ENCODE peak calls at places on chromosomes 5 and 9, in four cellular contexts. X, I, B and U are unnamed samples.

GRCh38 chr5:159451197-159452052 is 121.1 kb upstream of the IL12B start:
- DNase-seq in B (no peak), X (peak; percentile 75), I (peak; percentile 61), U (peak; percentile 76)

GRCh38 chr9:134968823-134969090 is 51.0 kb upstream of the FCN1 start:
- DNase-seq in I (no peak), X (no peak), B (no peak), U (no peak)

GRCh38 chr9:21119093-21119770 is 22.4 kb downstream of the IFNW1 start:
- DNase-seq in I (no peak), X (no peak), B (no peak), U (no peak)

GRCh38 chr9:2235623-2236022 is 220.5 kb downstream of the SMARCA2 start:
- DNase-seq in B (no peak), X (no peak), I (no peak), U (no peak)

GRCh38 chr5:171623551-171624097 is 162.0 kb upstream of the SMIM23 start:
- DNase-seq in X (no peak), I (no peak), B (peak; percentile 81), U (peak; percentile 48)

GRCh38 chr5:175520321-175520720 is 42.0 kb downstream of the SFXN1 start:
- DNase-seq in X (no peak), I (no peak), B (no peak), U (no peak)

GRCh38 chr5:141559481-141559880 is 59.3 kb downstream of the DIAPH1 start:
- DNase-seq in B (no peak), X (no peak), I (no peak), U (no peak)

GRCh38 chr5:126837907-126838539 is 61.1 kb downstream of the LMNB1 start:
- DNase-seq in X (no peak), I (no peak), B (no peak), U (no peak)

GRCh38 chr5:56827043-56827442 is 11.7 kb downstream of the MAP3K1 start:
- DNase-seq in I (no peak), B (no peak), X (peak; percentile 16), U (no peak)

GRCh38 chr5:158154226-158155005 is 295.5 kb upstream of the CLINT1 start:
- DNase-seq in B (no peak), X (peak; percentile 12), I (no peak), U (peak; percentile 80)

GRCh38 chr5:59799668-59800374 is 93.7 kb downstream of the PDE4D start:
- DNase-seq in X (peak; percentile 68), I (no peak), B (no peak), U (no peak)

GRCh38 chr5:33939863-33940262 is 3.7 kb downstream of the RXFP3 start:
- DNase-seq in I (no peak), X (no peak), B (no peak), U (no peak)

GRCh38 chr5:173302546-173303155 is 25.6 kb downstream of the STC2 start:
- DNase-seq in B (no peak), X (peak; percentile 39), I (no peak), U (no peak)

GRCh38 chr9:130073373-130073772 is 19.7 kb downstream of the GPR107 start:
- DNase-seq in B (no peak), I (no peak), X (no peak), U (no peak)

GRCh38 chr5:15073453-15073852 is 201.9 kb upstream of the ANKH start:
- DNase-seq in I (no peak), B (no peak), X (no peak), U (no peak)

GRCh38 chr5:15069407-15069905 is 197.9 kb upstream of the ANKH start:
- DNase-seq in B (no peak), I (no peak), X (no peak), U (no peak)

DNA sequence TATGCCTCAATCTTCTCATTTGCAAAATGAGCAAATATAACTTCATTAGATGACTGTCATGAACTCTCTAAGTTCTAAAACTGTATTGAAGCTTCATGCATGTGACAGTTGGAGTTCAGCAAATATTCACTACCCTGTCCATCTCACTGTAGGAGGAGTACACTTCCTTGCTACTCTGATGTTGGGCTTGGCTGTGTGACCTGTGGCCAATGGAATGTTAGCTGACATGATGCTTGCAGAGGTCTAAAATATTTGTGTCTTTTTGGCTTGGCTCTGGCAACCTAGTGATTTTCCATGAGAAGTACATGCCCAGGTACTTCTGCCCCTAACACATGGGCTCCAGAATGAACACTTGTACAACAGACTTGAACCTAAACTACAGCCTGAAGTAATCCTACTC is 203.1 kb upstream of the ANKH start:
- DNase-seq in I (no peak), X (no peak), B (no peak), U (no peak)
- H3K4me3 ChIP-seq in I (no peak overlapping the region), X (no peak overlapping the region), B (no peak overlapping the region), U (no peak overlapping the region)

DNA sequence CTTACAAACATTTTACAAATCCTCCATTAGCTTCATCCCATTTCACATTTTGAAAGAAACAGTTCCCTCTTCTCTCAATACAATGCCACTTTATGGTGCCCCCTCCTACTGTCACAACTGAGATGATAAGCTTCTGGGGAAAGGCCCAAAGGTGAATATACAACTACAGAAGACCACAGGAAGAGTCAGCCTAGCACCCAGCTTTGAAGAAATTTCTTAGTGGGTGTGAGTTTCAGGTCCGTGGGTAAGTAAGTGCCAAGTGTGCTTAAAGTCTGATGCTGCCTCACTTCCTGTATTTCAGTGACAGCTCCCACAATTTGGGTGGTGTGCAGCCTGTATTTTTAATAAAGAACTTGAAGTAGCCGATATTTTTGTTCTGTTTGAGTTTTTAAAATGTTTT is 68.1 kb downstream of the ARHGEF28 start:
- DNase-seq in B (no peak), X (no peak), I (no peak), U (no peak)
- TF ChIP-seq EP300 in B (no peak), X (no peak), I (no peak), U (no peak)

GRCh38 chr9:72315089-72315509 is 49.9 kb downstream of the ZFAND5 start:
- DNase-seq in B (no peak), X (peak; percentile 78), I (peak; percentile 80), U (peak; percentile 88)
- H3K4me3 ChIP-seq in B (no peak overlapping the region), X (peak overlapping the region; percentile 22), I (no peak overlapping the region), U (peak overlapping the region; percentile 8)

GRCh38 chr5:179585903-179586511 is 35.7 kb downstream of the RUFY1 start:
- DNase-seq in B (no peak), X (no peak), I (no peak), U (no peak)

DNA sequence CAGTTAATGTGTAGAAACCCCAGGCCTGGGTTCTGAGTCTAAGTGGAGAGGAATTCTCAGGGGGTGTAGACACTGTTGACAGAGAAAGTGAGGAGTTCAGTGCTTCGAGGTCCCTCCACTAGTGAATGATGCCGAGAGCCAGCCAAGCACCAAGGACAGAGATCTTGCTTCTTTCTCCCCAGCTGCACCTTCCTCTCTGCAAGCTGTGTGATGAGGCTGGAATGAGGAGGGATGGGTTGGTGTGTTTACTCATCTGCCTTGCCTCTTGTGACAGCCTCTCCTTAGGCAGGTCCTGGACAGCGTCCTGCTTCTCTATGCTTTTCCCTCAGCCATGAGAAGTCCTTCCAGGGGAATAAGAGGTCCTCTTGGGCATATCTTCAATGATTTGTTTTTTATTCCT is 35.3 kb downstream of the HNRNPH1 start:
- DNase-seq in X (no peak), I (no peak), B (no peak), U (no peak)
- TF ChIP-seq EP300 in X (no peak), I (no peak), B (no peak), U (no peak)

DNA sequence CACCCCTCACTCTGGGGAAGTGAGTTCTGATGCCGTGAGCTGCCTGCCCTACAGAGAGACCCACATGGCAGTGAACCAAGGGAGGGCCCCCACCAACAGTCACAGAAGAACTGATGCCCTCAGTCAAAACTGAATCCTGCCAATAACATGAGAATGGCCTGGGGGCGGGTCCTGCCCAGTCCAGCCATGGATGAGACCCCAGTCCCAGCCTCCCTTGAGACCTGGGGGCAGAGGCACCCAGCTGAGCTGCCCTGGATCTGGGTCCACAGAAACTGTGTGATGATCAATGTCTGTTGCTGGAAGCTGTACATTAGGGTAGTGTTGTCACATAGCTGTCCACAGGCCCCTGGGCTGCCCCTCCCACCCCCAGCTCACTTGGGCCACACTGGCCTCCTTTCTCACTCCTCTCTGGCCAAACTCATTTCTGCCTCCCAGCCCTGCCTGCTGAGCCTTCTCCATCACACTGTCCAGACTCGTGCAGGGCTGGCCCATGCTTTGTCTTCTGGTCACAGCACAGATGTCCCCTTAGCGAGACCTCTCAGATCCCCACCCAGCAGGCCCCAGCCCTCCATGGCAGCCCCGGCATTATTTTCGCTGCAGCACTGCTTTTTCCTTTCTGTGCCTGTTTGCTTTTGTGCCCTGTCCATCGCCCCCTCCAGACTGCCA is 16.8 kb downstream of the GBGT1 start:
- DNase-seq in X (no peak), B (no peak), I (no peak), U (no peak)
- H3K4me3 ChIP-seq in X (no peak overlapping the region), B (no peak overlapping the region), I (no peak overlapping the region), U (no peak overlapping the region)

GRCh38 chr5:150781706-150782614 is 3.4 kb downstream of the SMIM3 start:
- DNase-seq in X (no peak), I (peak; percentile 49), B (no peak), U (peak; percentile 96)

GRCh38 chr5:150782850-150783249 is 4.3 kb downstream of the SMIM3 start:
- DNase-seq in I (no peak), B (no peak), X (no peak), U (no peak)

GRCh38 chr5:150780180-150780692 is 1.7 kb downstream of the SMIM3 start:
- DNase-seq in B (no peak), I (peak; percentile 28), X (no peak), U (peak; percentile 90)

GRCh38 chr5:150779397-150780179 is 1.0 kb downstream of the SMIM3 start:
- DNase-seq in I (no peak), X (no peak), B (no peak), U (peak; percentile 70)

DNA sequence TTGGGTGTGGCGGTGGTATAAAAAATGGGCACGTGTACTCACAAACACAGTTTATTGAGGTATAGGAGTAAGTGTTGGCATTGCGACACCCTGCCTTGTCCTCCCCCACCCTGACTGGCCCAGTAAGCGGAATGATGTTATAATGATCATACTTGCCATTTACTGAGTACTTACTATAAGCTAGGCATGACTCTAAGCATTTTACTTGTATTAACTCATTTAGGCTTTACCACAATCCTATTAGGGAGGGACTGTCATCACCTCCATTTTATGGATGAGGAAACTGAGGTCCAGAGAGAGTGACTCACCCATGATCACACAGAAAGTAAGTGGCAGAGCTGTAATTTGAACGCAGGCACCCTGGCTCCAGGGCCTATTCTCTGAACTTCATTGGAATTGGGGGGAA is 2.3 kb downstream of the SMIM3 start:
- DNase-seq in X (no peak), B (no peak), I (no peak), U (no peak)
- TF ChIP-seq EP300 in X (no peak), B (no peak), I (no peak), U (no peak)

GRCh38 chr9:37404590-37404989 is 17.9 kb upstream of the GRHPR start:
- DNase-seq in X (no peak), I (no peak), B (no peak), U (no peak)
- H3K4me3 ChIP-seq in X (no peak overlapping the region), I (no peak overlapping the region), B (no peak overlapping the region), U (no peak overlapping the region)

GRCh38 chr9:69221036-69221435 is 47.0 kb downstream of the TJP2 start:
- DNase-seq in I (no peak), X (no peak), B (no peak), U (no peak)
- TF ChIP-seq EP300 in I (no peak), X (no peak), B (no peak), U (no peak)

GRCh38 chr5:76402251-76402879 is 720 bp upstream of the IQGAP2 start:
- DNase-seq in I (peak; percentile 32), X (peak; percentile 21), B (no peak), U (no peak)
- H3K4me3 ChIP-seq in I (peak overlapping the region; percentile 46), X (peak overlapping the region; percentile 70), B (peak overlapping the region; percentile 83), U (peak overlapping the region; percentile 62)